ENCODE peak calls at places on chromosomes 2 and 18, in eight cellular contexts. D, E, P, N, Z, X, H and J are unnamed samples. For H3K9me3, the result is how much of the 10 kb centered on the place peaks cover.

GRCh38 chr2:189940913-189941312 is 121.6 kb downstream of the MSTN start:
- DNase-seq in X (no peak), Z (no peak), E (no peak), N (no peak), D (no peak), H (no peak), P (no peak), J (no peak)

GRCh38 chr2:86223098-86223681 is 23.9 kb downstream of the MRPL35 start:
- DNase-seq in D (no peak), X (no peak), N (no peak), P (peak), H (no peak), E (no peak), Z (no peak), J (no peak)

GRCh38 chr2:219296631-219297391 is 12.4 kb downstream of the PTPRN start:
- DNase-seq in Z (no peak), P (no peak), E (no peak), N (peak), D (no peak), X (no peak), H (no peak), J (peak)

GRCh38 chr2:25618676-25619075 is 54.7 kb downstream of the DTNB start:
- DNase-seq in N (no peak), D (no peak), P (peak), E (no peak), X (no peak), H (peak), Z (no peak), J (no peak)

GRCh38 chr18:55430026-55430425 is 158.0 kb downstream of the TCF4 start:
- DNase-seq in P (no peak), E (no peak), N (no peak), X (no peak), D (no peak), Z (no peak), H (no peak), J (no peak)

GRCh38 chr2:37648316-37649011 is 23.0 kb downstream of the CDC42EP3 start:
- DNase-seq in H (no peak), D (no peak), Z (peak), E (no peak), P (peak), N (peak), X (peak), J (peak)

GRCh38 chr2:119367472-119368099 is 809 bp downstream of the DBI start:
- DNase-seq in H (peak), X (peak), D (peak), N (peak), E (peak), Z (peak), P (peak), J (peak)

GRCh38 chr18:49371786-49372185 is 88.7 kb downstream of the DYM start:
- DNase-seq in D (no peak), P (no peak), E (no peak), X (no peak), H (no peak), Z (no peak), N (no peak), J (no peak)

GRCh38 chr2:159126653-159127052 is 158.2 kb downstream of the TANC1 start:
- DNase-seq in P (no peak), N (no peak), H (no peak), D (no peak), E (no peak), Z (no peak), X (no peak), J (no peak)

GRCh38 chr2:31171142-31171541 is 32.9 kb upstream of the GALNT14 start:
- DNase-seq in N (no peak), E (no peak), X (no peak), P (no peak), H (no peak), D (no peak), Z (no peak), J (no peak)

GRCh38 chr2:203623616-203624015 is 82.8 kb upstream of the CD28 start:
- DNase-seq in N (no peak), Z (no peak), D (no peak), X (no peak), H (no peak), E (no peak), P (no peak), J (no peak)

GRCh38 chr2:26274058-26274613 is 29.4 kb downstream of the HADHB start:
- DNase-seq in P (peak), D (no peak), Z (peak), X (no peak), H (peak), E (no peak), N (no peak), J (peak)

GRCh38 chr2:160299540-160299939 is 99.5 kb upstream of the ITGB6 start:
- DNase-seq in E (no peak), X (no peak), P (no peak), N (no peak), Z (no peak), H (no peak), D (no peak), J (no peak)

GRCh38 chr2:191255271-191255670 is 10.1 kb downstream of the MYO1B start:
- DNase-seq in H (no peak), P (no peak), D (no peak), N (no peak), E (no peak), Z (no peak), X (no peak), J (no peak)

GRCh38 chr2:220198911-220199310 is 571.5 kb downstream of the SLC4A3 start:
- DNase-seq in E (no peak), Z (no peak), P (peak), X (no peak), N (no peak), D (no peak), H (no peak), J (no peak)

GRCh38 chr2:134310450-134311079 is 56.7 kb downstream of the MGAT5 start:
- DNase-seq in P (peak), X (no peak), Z (no peak), E (no peak), N (no peak), D (no peak), H (no peak), J (no peak)

GRCh38 chr2:129726271-129726670 is 253.2 kb upstream of the RAB6C start:
- DNase-seq in N (no peak), D (peak), Z (no peak), X (no peak), E (no peak), H (no peak), P (peak), J (no peak)

GRCh38 chr2:216107760-216108159 is 1.4 kb upstream of the XRCC5 start:
- DNase-seq in P (no peak), Z (no peak), X (no peak), E (peak), H (peak), N (no peak), D (no peak), J (no peak)

GRCh38 chr18:48827321-48828200 is 123.2 kb downstream of the SMAD7 start:
- DNase-seq in N (no peak), E (no peak), H (no peak), P (no peak), D (no peak), Z (peak), X (no peak), J (no peak)

GRCh38 chr2:10346929-10347558 is 44.3 kb downstream of the HPCAL1 start:
- DNase-seq in Z (no peak), D (no peak), X (no peak), E (no peak), P (no peak), H (no peak), N (no peak), J (no peak)

GRCh38 chr2:121707344-121707919 is 29.2 kb downstream of the NIFK start:
- DNase-seq in Z (no peak), P (peak), H (peak), N (peak), D (peak), X (no peak), E (no peak), J (no peak)

GRCh38 chr2:43417296-43417695 is 178.5 kb downstream of the THADA start:
- DNase-seq in H (no peak), E (no peak), N (no peak), P (no peak), X (no peak), Z (no peak), D (no peak), J (no peak)

GRCh38 chr2:155310589-155310988 is 612.1 kb downstream of the KCNJ3 start:
- DNase-seq in Z (no peak), P (no peak), X (no peak), H (peak), D (no peak), N (peak), E (peak), J (no peak)

GRCh38 chr2:102185347-102185746 is 1.5 kb upstream of the IL1RL2 start:
- DNase-seq in E (no peak), X (no peak), D (no peak), P (no peak), H (no peak), N (no peak), Z (no peak), J (no peak)

GRCh38 chr2:190062053-190062452 is 476 bp downstream of the MSTN start:
- DNase-seq in P (no peak), H (no peak), X (no peak), Z (no peak), D (no peak), E (no peak), N (no peak), J (no peak)

GRCh38 chr2:125870264-125870663 is 785.7 kb upstream of the GYPC start:
- DNase-seq in P (no peak), Z (no peak), N (no peak), D (no peak), E (no peak), X (no peak), H (no peak), J (no peak)
- H3K9me3 ChIP-seq in P (under half), Z (under half), N (under half), D (under half), E (under half), X (under half), H (half or more), J (under half)

GRCh38 chr18:35303610-35304009 is 13.6 kb upstream of the ZSCAN30 start:
- DNase-seq in H (no peak), E (no peak), Z (no peak), N (no peak), P (no peak), X (no peak), D (no peak), J (no peak)
- H3K9me3 ChIP-seq in H (half or more), E (under half), Z (under half), N (under half), P (under half), X (under half), D (under half), J (half or more)

GRCh38 chr18:79733135-79733609 is 53.6 kb downstream of the CTDP1 start:
- DNase-seq in N (no peak), P (no peak), Z (no peak), E (no peak), D (no peak), X (no peak), H (no peak), J (peak)
- H3K9me3 ChIP-seq in N (under half), P (under half), Z (under half), E (under half), D (under half), X (under half), H (under half), J (under half)

DNA sequence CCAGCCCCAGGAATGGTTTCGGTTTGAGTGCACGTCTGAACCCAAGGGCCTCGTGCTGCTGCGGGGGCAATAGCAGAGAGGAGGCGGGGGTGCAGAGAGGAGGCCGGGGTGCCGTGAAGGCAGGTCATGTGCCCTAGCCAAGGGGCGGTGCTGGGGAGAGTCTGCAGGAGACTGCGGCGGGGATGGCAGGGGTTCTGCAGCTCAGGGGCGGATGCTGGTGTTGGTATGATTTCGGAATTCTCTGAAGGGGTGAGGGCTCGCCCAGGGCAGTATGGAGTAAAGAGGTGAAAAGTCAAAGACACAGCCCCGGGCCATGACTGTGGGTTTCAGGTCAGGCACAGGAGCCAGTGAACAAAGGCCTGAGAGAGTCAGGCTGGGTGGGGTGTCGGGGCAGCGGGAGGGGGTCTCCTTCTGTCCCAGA is 186.5 kb upstream of the HDAC4 start:
- DNase-seq in Z (no peak), X (no peak), D (no peak), N (no peak), H (no peak), P (no peak), E (no peak), J (peak)
- H3K9me3 ChIP-seq in Z (under half), X (under half), D (under half), N (under half), H (under half), P (under half), E (under half), J (under half)

DNA sequence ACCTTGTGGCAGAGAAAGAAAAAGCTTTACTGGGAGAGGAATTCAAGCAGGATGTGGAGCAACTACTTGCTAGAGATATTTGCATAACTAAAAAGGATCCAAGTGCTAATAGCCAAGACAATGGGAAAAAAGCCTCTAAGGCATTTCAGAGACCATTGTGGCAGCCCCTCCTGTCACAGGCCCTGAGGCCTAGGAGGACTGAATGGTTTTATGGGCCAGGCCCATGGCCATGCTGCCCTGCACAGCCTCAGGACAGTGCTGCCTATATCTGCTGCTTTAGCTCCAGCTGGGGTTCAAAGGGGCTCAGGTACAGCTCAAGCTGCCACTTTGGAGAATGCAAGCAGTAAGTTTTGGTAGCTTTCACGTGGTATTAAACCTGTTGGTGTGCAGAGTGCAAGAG is 17.1 kb upstream of the MRPS5 start:
- DNase-seq in X (no peak), H (no peak), E (no peak), P (no peak), N (no peak), Z (no peak), D (no peak), J (no peak)
- H3K9me3 ChIP-seq in X (under half), H (half or more), E (under half), P (under half), N (under half), Z (under half), D (under half), J (under half)

DNA sequence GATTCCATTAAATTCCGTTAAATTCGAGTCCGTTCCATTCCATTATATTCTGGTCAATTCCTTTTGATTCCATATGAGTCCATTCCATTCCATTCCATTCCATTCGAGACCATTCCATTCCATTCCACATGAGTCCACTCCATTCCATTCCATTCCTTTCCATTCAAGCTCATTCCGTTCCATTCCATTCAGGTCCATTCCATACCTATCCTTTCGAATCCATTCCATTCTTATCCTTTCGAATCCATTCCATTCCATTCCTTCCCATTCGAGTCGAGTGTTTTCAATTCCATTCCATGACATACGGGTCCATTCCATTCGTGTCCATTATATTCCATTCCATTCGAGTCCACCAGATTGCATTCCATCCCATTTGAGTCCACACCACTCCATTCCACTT is 1127.4 kb downstream of the RPIA start:
- DNase-seq in D (no peak), E (no peak), N (no peak), X (no peak), P (no peak), H (no peak), Z (no peak), J (no peak)
- H3K9me3 ChIP-seq in D (under half), E (under half), N (half or more), X (under half), P (under half), H (under half), Z (under half), J (half or more)

GRCh38 chr2:59540864-59541263 is 1012.6 kb downstream of the BCL11A start:
- DNase-seq in P (no peak), X (no peak), H (no peak), N (no peak), D (no peak), E (no peak), Z (no peak), J (no peak)
- H3K9me3 ChIP-seq in P (under half), X (under half), H (under half), N (under half), D (under half), E (under half), Z (under half), J (under half)

DNA sequence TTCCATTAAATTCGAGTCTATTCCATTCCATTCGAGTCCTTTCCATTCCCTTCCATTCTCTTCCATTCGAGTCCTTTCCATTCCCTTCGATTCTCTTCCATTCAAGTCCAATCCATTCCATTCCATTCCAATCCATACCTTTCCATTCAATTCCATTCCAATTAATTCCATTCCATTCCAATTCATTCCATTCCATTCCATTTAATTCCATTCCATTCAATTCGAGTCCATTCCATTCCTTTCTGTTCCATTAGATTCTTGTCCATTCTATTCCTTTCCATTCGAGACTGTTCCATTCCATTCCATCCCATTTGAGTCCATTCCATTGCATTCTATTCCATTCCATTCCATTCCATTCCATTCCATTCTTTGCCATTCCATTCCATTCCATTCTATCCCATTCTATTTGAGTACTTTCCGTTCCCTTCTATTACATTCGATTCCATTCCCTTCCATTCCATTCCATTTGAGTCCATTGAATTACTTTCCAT is 1130.0 kb downstream of the RPIA start:
- DNase-seq in H (no peak), E (no peak), N (no peak), Z (no peak), X (no peak), P (no peak), D (no peak), J (no peak)
- H3K9me3 ChIP-seq in H (under half), E (under half), N (under half), Z (under half), X (under half), P (under half), D (under half), J (under half)

DNA sequence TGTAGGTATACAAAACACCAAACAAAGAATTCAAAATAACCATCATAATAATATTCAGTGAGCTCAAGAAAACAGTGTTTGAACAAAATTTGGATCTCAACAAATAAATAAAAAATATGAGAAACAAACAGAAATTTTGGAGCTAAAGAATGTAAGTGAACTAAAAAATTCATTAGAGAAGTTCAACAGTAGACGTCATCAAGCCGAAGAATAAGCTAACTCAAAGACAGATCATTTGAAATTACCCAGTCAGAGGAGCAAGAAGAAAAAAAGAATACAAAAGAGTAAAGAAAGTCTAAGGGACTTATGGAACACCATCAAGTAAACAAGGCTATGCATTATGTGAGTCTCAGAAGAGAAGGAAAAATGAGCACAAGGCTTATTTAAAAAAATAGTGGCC is 16.6 kb upstream of the SPP2 start:
- DNase-seq in D (no peak), Z (no peak), N (no peak), P (no peak), X (no peak), E (no peak), H (no peak), J (no peak)
- H3K9me3 ChIP-seq in D (under half), Z (under half), N (under half), P (under half), X (under half), E (under half), H (under half), J (under half)

GRCh38 chr18:14905350-14905749 is 157.4 kb downstream of the ANKRD30B start:
- DNase-seq in Z (no peak), P (no peak), E (no peak), X (no peak), H (no peak), D (no peak), N (no peak), J (no peak)

GRCh38 chr18:14905979-14906378 is 158.0 kb downstream of the ANKRD30B start:
- DNase-seq in P (no peak), X (no peak), Z (no peak), E (no peak), D (no peak), H (no peak), N (no peak), J (no peak)

DNA sequence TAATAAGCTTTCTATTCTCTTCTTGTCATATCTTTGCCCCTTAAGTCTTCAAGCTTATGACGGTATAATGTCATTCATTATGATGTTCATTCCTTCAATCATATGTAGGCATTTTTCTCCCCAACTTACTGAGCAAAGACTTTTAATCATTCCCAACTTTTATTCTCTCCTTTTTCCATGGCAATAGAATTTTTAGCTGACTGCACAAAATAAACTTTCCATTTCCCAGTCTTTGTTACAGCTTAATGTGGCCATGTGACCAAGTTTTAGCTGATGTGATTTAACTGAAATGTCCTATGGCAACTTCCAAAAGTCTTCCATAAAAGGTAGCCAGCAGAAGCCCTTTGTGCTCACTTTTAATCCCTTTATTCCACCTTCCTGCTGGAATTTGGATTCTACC is 152.5 kb downstream of the ANKRD30B start:
- DNase-seq in E (no peak), Z (no peak), D (no peak), P (no peak), N (no peak), H (no peak), X (no peak), J (no peak)
- H3K9me3 ChIP-seq in E (under half), Z (under half), D (under half), P (under half), N (under half), H (under half), X (under half), J (under half)